ENCODE peak calls at places on chromosomes 5 and 9, in ten cellular contexts. One of them, this sample, is unnamed. For H3K9me3, the result is how much of the 10 kb centered on the place peaks cover.

GRCh38 chr5:43547532-43547931 is 9.3 kb downstream of the PAIP1 start:
- DNase-seq in DND-41: no peak
- DNase-seq in body of pancreas: no peak
- DNase-seq in transverse colon: no peak
- DNase-seq in IMR-90: no peak
- DNase-seq in fibroblast of lung: no peak
- DNase-seq in hepatocyte: no peak
- DNase-seq in endodermal cell: no peak
- DNase-seq in adrenal gland: no peak
- DNase-seq in heart right ventricle: no peak
- DNase-seq in this sample: no peak

GRCh38 chr5:62354028-62354874 is 48.2 kb downstream of the KIF2A start:
- DNase-seq in DND-41: no peak
- DNase-seq in IMR-90: peak
- DNase-seq in heart right ventricle: peak
- DNase-seq in fibroblast of lung: peak
- DNase-seq in endodermal cell: no peak
- DNase-seq in body of pancreas: peak
- DNase-seq in adrenal gland: peak
- DNase-seq in hepatocyte: peak
- DNase-seq in transverse colon: no peak
- DNase-seq in this sample: no peak

GRCh38 chr5:180802325-180803180 is at the start of gene MGAT1:
- DNase-seq in fibroblast of lung: peak
- DNase-seq in DND-41: peak
- DNase-seq in endodermal cell: peak
- DNase-seq in heart right ventricle: peak
- DNase-seq in hepatocyte: peak
- DNase-seq in IMR-90: peak
- DNase-seq in transverse colon: peak
- DNase-seq in adrenal gland: peak
- DNase-seq in body of pancreas: peak
- DNase-seq in this sample: no peak

GRCh38 chr5:135944967-135945560 is 9.7 kb downstream of the LECT2 start:
- DNase-seq in endodermal cell: peak
- DNase-seq in hepatocyte: peak
- DNase-seq in body of pancreas: peak
- DNase-seq in heart right ventricle: peak
- DNase-seq in fibroblast of lung: peak
- DNase-seq in IMR-90: peak
- DNase-seq in transverse colon: peak
- DNase-seq in adrenal gland: peak
- DNase-seq in DND-41: peak
- DNase-seq in this sample: peak

GRCh38 chr5:145829708-145830361 is 5.3 kb downstream of the PRELID2 start:
- DNase-seq in DND-41: no peak
- DNase-seq in hepatocyte: no peak
- DNase-seq in body of pancreas: peak
- DNase-seq in adrenal gland: no peak
- DNase-seq in heart right ventricle: no peak
- DNase-seq in transverse colon: no peak
- DNase-seq in endodermal cell: no peak
- DNase-seq in IMR-90: no peak
- DNase-seq in fibroblast of lung: no peak
- DNase-seq in this sample: no peak

GRCh38 chr9:130995399-130995941 is 13.5 kb upstream of the LAMC3 start:
- DNase-seq in transverse colon: peak
- DNase-seq in fibroblast of lung: peak
- DNase-seq in heart right ventricle: peak
- DNase-seq in adrenal gland: peak
- DNase-seq in body of pancreas: peak
- DNase-seq in DND-41: peak
- DNase-seq in IMR-90: peak
- DNase-seq in endodermal cell: peak
- DNase-seq in hepatocyte: peak
- DNase-seq in this sample: no peak

GRCh38 chr5:148653840-148654781 is at the start of gene HTR4:
- DNase-seq in body of pancreas: peak
- DNase-seq in IMR-90: no peak
- DNase-seq in endodermal cell: peak
- DNase-seq in adrenal gland: peak
- DNase-seq in hepatocyte: peak
- DNase-seq in fibroblast of lung: no peak
- DNase-seq in heart right ventricle: no peak
- DNase-seq in transverse colon: peak
- DNase-seq in DND-41: no peak
- DNase-seq in this sample: no peak

GRCh38 chr5:171474106-171474878 is 54.8 kb downstream of the FGF18 start:
- DNase-seq in IMR-90: peak
- DNase-seq in body of pancreas: no peak
- DNase-seq in hepatocyte: no peak
- DNase-seq in transverse colon: no peak
- DNase-seq in fibroblast of lung: no peak
- DNase-seq in heart right ventricle: no peak
- DNase-seq in endodermal cell: no peak
- DNase-seq in adrenal gland: no peak
- DNase-seq in DND-41: no peak
- DNase-seq in this sample: no peak

GRCh38 chr5:88281322-88281721 is 12.7 kb upstream of the TMEM161B start:
- DNase-seq in heart right ventricle: no peak
- DNase-seq in transverse colon: no peak
- DNase-seq in fibroblast of lung: no peak
- DNase-seq in adrenal gland: no peak
- DNase-seq in IMR-90: no peak
- DNase-seq in hepatocyte: no peak
- DNase-seq in DND-41: no peak
- DNase-seq in body of pancreas: no peak
- DNase-seq in endodermal cell: no peak
- DNase-seq in this sample: no peak

GRCh38 chr9:120348951-120349429 is 231.0 kb downstream of the CDK5RAP2 start:
- DNase-seq in endodermal cell: peak
- DNase-seq in hepatocyte: peak
- DNase-seq in DND-41: peak
- DNase-seq in body of pancreas: peak
- DNase-seq in adrenal gland: peak
- DNase-seq in heart right ventricle: peak
- DNase-seq in IMR-90: peak
- DNase-seq in transverse colon: no peak
- DNase-seq in fibroblast of lung: peak
- DNase-seq in this sample: peak

GRCh38 chr5:169850407-169850806 is 129.9 kb downstream of the INSYN2B start:
- DNase-seq in DND-41: no peak
- DNase-seq in heart right ventricle: no peak
- DNase-seq in IMR-90: no peak
- DNase-seq in body of pancreas: no peak
- DNase-seq in endodermal cell: no peak
- DNase-seq in transverse colon: no peak
- DNase-seq in hepatocyte: no peak
- DNase-seq in adrenal gland: no peak
- DNase-seq in fibroblast of lung: no peak
- DNase-seq in this sample: no peak

GRCh38 chr5:1523793-1524480 is at the start of gene LPCAT1:
- DNase-seq in endodermal cell: peak
- DNase-seq in hepatocyte: peak
- DNase-seq in DND-41: peak
- DNase-seq in transverse colon: peak
- DNase-seq in adrenal gland: peak
- DNase-seq in heart right ventricle: peak
- DNase-seq in fibroblast of lung: peak
- DNase-seq in body of pancreas: peak
- DNase-seq in IMR-90: peak
- DNase-seq in this sample: peak

GRCh38 chr9:125460346-125460745 is 198.7 kb downstream of the GAPVD1 start:
- DNase-seq in transverse colon: no peak
- DNase-seq in fibroblast of lung: peak
- DNase-seq in body of pancreas: no peak
- DNase-seq in adrenal gland: no peak
- DNase-seq in IMR-90: peak
- DNase-seq in heart right ventricle: no peak
- DNase-seq in endodermal cell: no peak
- DNase-seq in DND-41: no peak
- DNase-seq in hepatocyte: no peak
- DNase-seq in this sample: no peak
- H3K9me3 ChIP-seq in transverse colon: under half
- H3K9me3 ChIP-seq in fibroblast of lung: under half
- H3K9me3 ChIP-seq in body of pancreas: under half
- H3K9me3 ChIP-seq in adrenal gland: under half
- H3K9me3 ChIP-seq in IMR-90: under half
- H3K9me3 ChIP-seq in heart right ventricle: under half
- H3K9me3 ChIP-seq in endodermal cell: under half
- H3K9me3 ChIP-seq in DND-41: under half
- H3K9me3 ChIP-seq in hepatocyte: under half
- H3K9me3 ChIP-seq in this sample: under half

DNA sequence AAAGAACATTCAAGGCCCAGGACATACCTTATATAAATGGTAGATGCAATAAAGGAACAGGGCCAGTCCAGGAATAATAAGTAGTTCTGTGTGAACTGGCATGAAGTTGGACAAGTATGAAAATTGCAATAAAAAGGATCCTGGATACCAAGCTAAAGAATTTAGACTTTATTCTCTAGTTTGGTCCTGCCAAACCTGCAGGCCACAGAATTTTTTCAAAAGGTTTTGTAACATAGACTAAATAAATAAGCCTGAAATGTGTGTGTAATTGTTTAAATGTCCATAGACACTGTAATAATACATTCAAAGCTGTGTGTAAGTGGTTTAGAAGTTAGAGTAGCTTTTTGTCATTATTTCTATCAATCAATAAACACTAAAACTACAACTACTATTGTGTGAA is 75.8 kb upstream of the PLPP1 start:
- DNase-seq in hepatocyte: no peak
- DNase-seq in IMR-90: no peak
- DNase-seq in heart right ventricle: no peak
- DNase-seq in adrenal gland: no peak
- DNase-seq in body of pancreas: no peak
- DNase-seq in transverse colon: no peak
- DNase-seq in endodermal cell: no peak
- DNase-seq in DND-41: no peak
- DNase-seq in fibroblast of lung: no peak
- DNase-seq in this sample: no peak
- H3K27ac ChIP-seq in hepatocyte: no peak
- H3K27ac ChIP-seq in IMR-90: no peak
- H3K27ac ChIP-seq in heart right ventricle: no peak
- H3K27ac ChIP-seq in adrenal gland: no peak
- H3K27ac ChIP-seq in body of pancreas: no peak
- H3K27ac ChIP-seq in transverse colon: no peak
- H3K27ac ChIP-seq in endodermal cell: no peak
- H3K27ac ChIP-seq in DND-41: no peak
- H3K27ac ChIP-seq in fibroblast of lung: no peak
- H3K27ac ChIP-seq in this sample: no peak

DNA sequence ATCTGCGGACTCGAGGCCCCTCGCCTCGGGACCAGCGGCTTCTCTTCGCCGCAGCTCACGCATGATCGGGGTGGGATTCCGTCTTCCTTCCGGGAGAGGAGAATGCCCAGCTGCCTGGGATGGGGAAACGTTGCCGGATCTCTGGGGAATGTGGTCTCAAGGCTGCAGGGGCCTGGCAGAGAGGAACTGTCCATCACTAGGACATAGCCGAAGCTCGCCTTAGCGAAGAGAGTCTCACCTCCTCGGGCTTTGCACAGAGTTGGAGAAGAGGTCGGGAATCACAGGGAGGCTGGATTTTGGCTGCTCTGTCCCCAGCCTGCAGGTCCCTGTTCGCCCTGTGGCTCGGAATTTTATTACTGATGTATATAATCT is 1.4 kb downstream of the RAI14 start:
- DNase-seq in IMR-90: peak
- DNase-seq in heart right ventricle: peak
- DNase-seq in fibroblast of lung: peak
- DNase-seq in transverse colon: peak
- DNase-seq in body of pancreas: no peak
- DNase-seq in hepatocyte: peak
- DNase-seq in endodermal cell: peak
- DNase-seq in adrenal gland: peak
- DNase-seq in DND-41: no peak
- DNase-seq in this sample: peak
- TF ChIP-seq CTCF in IMR-90: no peak
- TF ChIP-seq CTCF in heart right ventricle: no peak
- TF ChIP-seq CTCF in fibroblast of lung: no peak
- TF ChIP-seq CTCF in transverse colon: no peak
- TF ChIP-seq CTCF in body of pancreas: no peak
- TF ChIP-seq CTCF in hepatocyte: no peak
- TF ChIP-seq CTCF in endodermal cell: no peak
- TF ChIP-seq CTCF in adrenal gland: no peak
- TF ChIP-seq CTCF in DND-41: no peak
- TF ChIP-seq CTCF in this sample: no peak

GRCh38 chr5:59142138-59142537 is 559.3 kb downstream of the RAB3C start:
- DNase-seq in adrenal gland: no peak
- DNase-seq in heart right ventricle: no peak
- DNase-seq in fibroblast of lung: no peak
- DNase-seq in DND-41: no peak
- DNase-seq in hepatocyte: no peak
- DNase-seq in endodermal cell: no peak
- DNase-seq in IMR-90: no peak
- DNase-seq in body of pancreas: no peak
- DNase-seq in transverse colon: no peak
- DNase-seq in this sample: no peak
- H3K9me3 ChIP-seq in adrenal gland: under half
- H3K9me3 ChIP-seq in heart right ventricle: under half
- H3K9me3 ChIP-seq in fibroblast of lung: under half
- H3K9me3 ChIP-seq in DND-41: under half
- H3K9me3 ChIP-seq in hepatocyte: under half
- H3K9me3 ChIP-seq in endodermal cell: under half
- H3K9me3 ChIP-seq in IMR-90: under half
- H3K9me3 ChIP-seq in body of pancreas: under half
- H3K9me3 ChIP-seq in transverse colon: under half
- H3K9me3 ChIP-seq in this sample: under half